ENCODE peak calls at places on chromosomes 11 and 22, in nine cellular contexts. One of them, this sample, is unnamed.

GRCh38 chr11:100994966-100995365 is 134.6 kb downstream of the PGR start:
- DNase-seq in activated T-helper 1 cell treated with Interleukin-2 at 50 U/mL for 16 hours: no peak
- DNase-seq in PC-9: no peak
- DNase-seq in NCI-H1694 treated with DMSO at 0.1 percent for 48 hours: no peak
- DNase-seq in mucosa of descending colon: no peak
- DNase-seq in T-cell: no peak
- DNase-seq in gastrocnemius medialis: no peak
- DNase-seq in A172: no peak
- DNase-seq in stimulated activated CD4-positive, alpha-beta T cell treated with anti-CD3 and anti-CD28 coated beads, Interleukin-1b, Interleukin-23, amount 100 ng/mL, for 1 hour: no peak
- DNase-seq in this sample: no peak

GRCh38 chr11:43943357-43943930 is 1.0 kb downstream of the C11orf96 start:
- DNase-seq in activated T-helper 1 cell treated with Interleukin-2 at 50 U/mL for 16 hours: no peak
- DNase-seq in PC-9: no peak
- DNase-seq in NCI-H1694 treated with DMSO at 0.1 percent for 48 hours: no peak
- DNase-seq in mucosa of descending colon: no peak
- DNase-seq in T-cell: no peak
- DNase-seq in gastrocnemius medialis: no peak
- DNase-seq in A172: no peak
- DNase-seq in stimulated activated CD4-positive, alpha-beta T cell treated with anti-CD3 and anti-CD28 coated beads, Interleukin-1b, Interleukin-23, amount 100 ng/mL, for 1 hour: no peak
- DNase-seq in this sample: no peak

GRCh38 chr11:72716291-72716690 is 35.9 kb downstream of the ARAP1 start:
- DNase-seq in activated T-helper 1 cell treated with Interleukin-2 at 50 U/mL for 16 hours: no peak
- DNase-seq in PC-9: no peak
- DNase-seq in NCI-H1694 treated with DMSO at 0.1 percent for 48 hours: peak
- DNase-seq in mucosa of descending colon: no peak
- DNase-seq in T-cell: no peak
- DNase-seq in gastrocnemius medialis: no peak
- DNase-seq in A172: no peak
- DNase-seq in stimulated activated CD4-positive, alpha-beta T cell treated with anti-CD3 and anti-CD28 coated beads, Interleukin-1b, Interleukin-23, amount 100 ng/mL, for 1 hour: no peak
- DNase-seq in this sample: no peak

GRCh38 chr11:7571640-7572000 is 57.8 kb downstream of the PPFIBP2 start:
- DNase-seq in activated T-helper 1 cell treated with Interleukin-2 at 50 U/mL for 16 hours: no peak
- DNase-seq in PC-9: peak
- DNase-seq in NCI-H1694 treated with DMSO at 0.1 percent for 48 hours: peak
- DNase-seq in mucosa of descending colon: peak
- DNase-seq in T-cell: no peak
- DNase-seq in gastrocnemius medialis: no peak
- DNase-seq in A172: peak
- DNase-seq in stimulated activated CD4-positive, alpha-beta T cell treated with anti-CD3 and anti-CD28 coated beads, Interleukin-1b, Interleukin-23, amount 100 ng/mL, for 1 hour: no peak
- DNase-seq in this sample: peak

GRCh38 chr11:36186340-36186739 is 102.9 kb downstream of the COMMD9 start:
- DNase-seq in activated T-helper 1 cell treated with Interleukin-2 at 50 U/mL for 16 hours: no peak
- DNase-seq in PC-9: no peak
- DNase-seq in NCI-H1694 treated with DMSO at 0.1 percent for 48 hours: peak
- DNase-seq in mucosa of descending colon: no peak
- DNase-seq in T-cell: no peak
- DNase-seq in gastrocnemius medialis: peak
- DNase-seq in A172: no peak
- DNase-seq in stimulated activated CD4-positive, alpha-beta T cell treated with anti-CD3 and anti-CD28 coated beads, Interleukin-1b, Interleukin-23, amount 100 ng/mL, for 1 hour: no peak
- DNase-seq in this sample: no peak

GRCh38 chr22:36373258-36373579 is 14.5 kb downstream of the MYH9 start:
- DNase-seq in activated T-helper 1 cell treated with Interleukin-2 at 50 U/mL for 16 hours: no peak
- DNase-seq in PC-9: peak
- DNase-seq in NCI-H1694 treated with DMSO at 0.1 percent for 48 hours: no peak
- DNase-seq in mucosa of descending colon: no peak
- DNase-seq in T-cell: no peak
- DNase-seq in gastrocnemius medialis: no peak
- DNase-seq in A172: no peak
- DNase-seq in stimulated activated CD4-positive, alpha-beta T cell treated with anti-CD3 and anti-CD28 coated beads, Interleukin-1b, Interleukin-23, amount 100 ng/mL, for 1 hour: no peak
- DNase-seq in this sample: no peak

GRCh38 chr22:36166086-36166485 is 5.5 kb upstream of the APOL3 start:
- DNase-seq in activated T-helper 1 cell treated with Interleukin-2 at 50 U/mL for 16 hours: no peak
- DNase-seq in PC-9: no peak
- DNase-seq in NCI-H1694 treated with DMSO at 0.1 percent for 48 hours: no peak
- DNase-seq in mucosa of descending colon: no peak
- DNase-seq in T-cell: no peak
- DNase-seq in gastrocnemius medialis: no peak
- DNase-seq in A172: no peak
- DNase-seq in stimulated activated CD4-positive, alpha-beta T cell treated with anti-CD3 and anti-CD28 coated beads, Interleukin-1b, Interleukin-23, amount 100 ng/mL, for 1 hour: no peak
- DNase-seq in this sample: no peak

GRCh38 chr22:48369789-48370507 is 1457.7 kb downstream of the BRD1 start:
- DNase-seq in activated T-helper 1 cell treated with Interleukin-2 at 50 U/mL for 16 hours: no peak
- DNase-seq in PC-9: no peak
- DNase-seq in NCI-H1694 treated with DMSO at 0.1 percent for 48 hours: no peak
- DNase-seq in mucosa of descending colon: peak
- DNase-seq in T-cell: no peak
- DNase-seq in gastrocnemius medialis: no peak
- DNase-seq in A172: no peak
- DNase-seq in stimulated activated CD4-positive, alpha-beta T cell treated with anti-CD3 and anti-CD28 coated beads, Interleukin-1b, Interleukin-23, amount 100 ng/mL, for 1 hour: no peak
- DNase-seq in this sample: no peak

GRCh38 chr11:81989093-81989492 is 744.6 kb downstream of the FAM181B start:
- DNase-seq in activated T-helper 1 cell treated with Interleukin-2 at 50 U/mL for 16 hours: no peak
- DNase-seq in PC-9: no peak
- DNase-seq in NCI-H1694 treated with DMSO at 0.1 percent for 48 hours: no peak
- DNase-seq in mucosa of descending colon: no peak
- DNase-seq in T-cell: no peak
- DNase-seq in gastrocnemius medialis: no peak
- DNase-seq in A172: peak
- DNase-seq in stimulated activated CD4-positive, alpha-beta T cell treated with anti-CD3 and anti-CD28 coated beads, Interleukin-1b, Interleukin-23, amount 100 ng/mL, for 1 hour: no peak
- DNase-seq in this sample: peak

GRCh38 chr11:132307309-132308020 is 937.0 kb downstream of the NTM start:
- DNase-seq in activated T-helper 1 cell treated with Interleukin-2 at 50 U/mL for 16 hours: no peak
- DNase-seq in PC-9: no peak
- DNase-seq in NCI-H1694 treated with DMSO at 0.1 percent for 48 hours: no peak
- DNase-seq in mucosa of descending colon: no peak
- DNase-seq in T-cell: no peak
- DNase-seq in gastrocnemius medialis: no peak
- DNase-seq in A172: no peak
- DNase-seq in stimulated activated CD4-positive, alpha-beta T cell treated with anti-CD3 and anti-CD28 coated beads, Interleukin-1b, Interleukin-23, amount 100 ng/mL, for 1 hour: no peak
- DNase-seq in this sample: no peak

GRCh38 chr11:76598426-76598839 is 72.1 kb downstream of the LRRC32 start:
- DNase-seq in activated T-helper 1 cell treated with Interleukin-2 at 50 U/mL for 16 hours: no peak
- DNase-seq in PC-9: peak
- DNase-seq in NCI-H1694 treated with DMSO at 0.1 percent for 48 hours: peak
- DNase-seq in mucosa of descending colon: no peak
- DNase-seq in T-cell: no peak
- DNase-seq in gastrocnemius medialis: no peak
- DNase-seq in A172: peak
- DNase-seq in stimulated activated CD4-positive, alpha-beta T cell treated with anti-CD3 and anti-CD28 coated beads, Interleukin-1b, Interleukin-23, amount 100 ng/mL, for 1 hour: no peak
- DNase-seq in this sample: peak

GRCh38 chr11:35155677-35156076 is 16.7 kb downstream of the CD44 start:
- DNase-seq in activated T-helper 1 cell treated with Interleukin-2 at 50 U/mL for 16 hours: no peak
- DNase-seq in PC-9: no peak
- DNase-seq in NCI-H1694 treated with DMSO at 0.1 percent for 48 hours: no peak
- DNase-seq in mucosa of descending colon: no peak
- DNase-seq in T-cell: no peak
- DNase-seq in gastrocnemius medialis: no peak
- DNase-seq in A172: no peak
- DNase-seq in stimulated activated CD4-positive, alpha-beta T cell treated with anti-CD3 and anti-CD28 coated beads, Interleukin-1b, Interleukin-23, amount 100 ng/mL, for 1 hour: no peak
- DNase-seq in this sample: no peak

GRCh38 chr22:38843716-38844660 is at the start of gene NPTXR:
- DNase-seq in activated T-helper 1 cell treated with Interleukin-2 at 50 U/mL for 16 hours: peak
- DNase-seq in PC-9: peak
- DNase-seq in NCI-H1694 treated with DMSO at 0.1 percent for 48 hours: peak
- DNase-seq in mucosa of descending colon: peak
- DNase-seq in T-cell: no peak
- DNase-seq in gastrocnemius medialis: no peak
- DNase-seq in A172: no peak
- DNase-seq in stimulated activated CD4-positive, alpha-beta T cell treated with anti-CD3 and anti-CD28 coated beads, Interleukin-1b, Interleukin-23, amount 100 ng/mL, for 1 hour: no peak
- DNase-seq in this sample: no peak

GRCh38 chr11:120079750-120080610 is 57.9 kb downstream of the TRIM29 start:
- DNase-seq in activated T-helper 1 cell treated with Interleukin-2 at 50 U/mL for 16 hours: no peak
- DNase-seq in PC-9: no peak
- DNase-seq in NCI-H1694 treated with DMSO at 0.1 percent for 48 hours: no peak
- DNase-seq in mucosa of descending colon: peak
- DNase-seq in T-cell: no peak
- DNase-seq in gastrocnemius medialis: no peak
- DNase-seq in A172: no peak
- DNase-seq in stimulated activated CD4-positive, alpha-beta T cell treated with anti-CD3 and anti-CD28 coated beads, Interleukin-1b, Interleukin-23, amount 100 ng/mL, for 1 hour: peak
- DNase-seq in this sample: no peak

This sample was measured in Panc1.